ENCODE peak calls at places on chromosomes 2 and 18, in ten cellular contexts. L is HAP-1; P is HepG2; U is activated T-cell treated with anti-CD3 and anti-CD28 coated beads, Interleukin-2, amount 50 U/mL, for 4 hours; Y is NCI-H1105; B is T-helper 17 cell; H is NCI-H2227 treated with DMSO at 0.1 percent for 48 hours; V is hippocampal formation; O is GM03348; F is caudate nucleus. G is an unnamed sample.

GRCh38 chr2:16626497-16626896 is 39.1 kb downstream of the CYRIA start:
- DNase-seq in L (no peak), P (no peak), U (no peak), Y (no peak), B (no peak), H (no peak), V (no peak), O (peak), F (no peak), G (no peak)

GRCh38 chr2:223779877-223780276 is 57.5 kb downstream of the AP1S3 start:
- DNase-seq in L (peak), P (peak), U (peak), Y (no peak), B (no peak), H (no peak), V (no peak), O (peak), F (no peak), G (no peak)

GRCh38 chr2:60525859-60526258 is 27.6 kb downstream of the BCL11A start:
- DNase-seq in L (no peak), P (no peak), U (no peak), Y (no peak), B (no peak), H (no peak), V (no peak), O (no peak), F (no peak), G (no peak)

GRCh38 chr2:172179045-172179742 is 76.5 kb upstream of the DLX2 start:
- DNase-seq in L (no peak), P (no peak), U (no peak), Y (no peak), B (no peak), H (no peak), V (no peak), O (peak), F (no peak), G (no peak)

GRCh38 chr2:191688934-191689695 is 11.2 kb downstream of the NABP1 start:
- DNase-seq in L (peak), P (peak), U (no peak), Y (no peak), B (no peak), H (no peak), V (no peak), O (peak), F (no peak), G (no peak)

GRCh38 chr2:109353806-109354745 is 225.1 kb downstream of the SH3RF3 start:
- DNase-seq in L (no peak), P (no peak), U (no peak), Y (no peak), B (no peak), H (no peak), V (no peak), O (no peak), F (no peak), G (no peak)

GRCh38 chr18:26639149-26639548 is 90.8 kb upstream of the KCTD1 start:
- DNase-seq in L (no peak), P (no peak), U (no peak), Y (no peak), B (no peak), H (no peak), V (no peak), O (no peak), F (no peak), G (no peak)

GRCh38 chr18:9362869-9363268 is 28.3 kb downstream of the TWSG1 start:
- DNase-seq in L (no peak), P (no peak), U (no peak), Y (no peak), B (no peak), H (no peak), V (no peak), O (peak), F (no peak), G (no peak)

GRCh38 chr18:46725310-46725709 is 31.5 kb downstream of the ST8SIA5 start:
- DNase-seq in L (no peak), P (no peak), U (no peak), Y (no peak), B (no peak), H (no peak), V (no peak), O (no peak), F (no peak), G (no peak)

GRCh38 chr2:222671259-222672067 is at the start of gene MOGAT1:
- DNase-seq in L (no peak), P (peak), U (no peak), Y (peak), B (no peak), H (peak), V (peak), O (peak), F (peak), G (peak)

GRCh38 chr2:177984739-177985138 is 87.8 kb downstream of the PDE11A start:
- DNase-seq in L (no peak), P (no peak), U (no peak), Y (peak), B (no peak), H (peak), V (no peak), O (no peak), F (no peak), G (no peak)

GRCh38 chr2:84393829-84394228 is 65.3 kb downstream of the SUCLG1 start:
- DNase-seq in L (no peak), P (no peak), U (no peak), Y (no peak), B (no peak), H (no peak), V (no peak), O (peak), F (no peak), G (no peak)

GRCh38 chr18:62152844-62153243 is 34.0 kb downstream of the PIGN start:
- DNase-seq in L (no peak), P (no peak), U (no peak), Y (no peak), B (no peak), H (no peak), V (no peak), O (no peak), F (no peak), G (no peak)

GRCh38 chr18:45569566-45569965 is 45.7 kb upstream of the SLC14A2 start:
- DNase-seq in L (no peak), P (no peak), U (no peak), Y (no peak), B (no peak), H (no peak), V (no peak), O (peak), F (no peak), G (no peak)

GRCh38 chr18:50697509-50697908 is 122.3 kb downstream of the MRO start:
- DNase-seq in L (no peak), P (no peak), U (no peak), Y (no peak), B (no peak), H (no peak), V (no peak), O (no peak), F (no peak), G (no peak)

GRCh38 chr18:74514860-74515495 is 18.8 kb downstream of the CNDP2 start:
- DNase-seq in L (no peak), P (no peak), U (no peak), Y (no peak), B (no peak), H (no peak), V (no peak), O (no peak), F (no peak), G (no peak)

GRCh38 chr2:48092846-48093498 is 186.7 kb upstream of the FBXO11 start:
- DNase-seq in L (no peak), P (no peak), U (no peak), Y (no peak), B (no peak), H (no peak), V (no peak), O (peak), F (no peak), G (no peak)

GRCh38 chr2:6370753-6371152 is 495.0 kb downstream of the CMPK2 start:
- DNase-seq in L (no peak), P (no peak), U (no peak), Y (no peak), B (no peak), H (no peak), V (no peak), O (no peak), F (no peak), G (no peak)

GRCh38 chr18:55124078-55124477 is 164.8 kb upstream of the CCDC68 start:
- DNase-seq in L (no peak), P (no peak), U (no peak), Y (no peak), B (no peak), H (peak), V (no peak), O (peak), F (no peak), G (no peak)

GRCh38 chr2:215207791-215208367 is 69.5 kb upstream of the ABCA12 start:
- DNase-seq in L (no peak), P (no peak), U (no peak), Y (no peak), B (no peak), H (no peak), V (no peak), O (no peak), F (no peak), G (no peak)

GRCh38 chr2:20094142-20094792 is 42.8 kb upstream of the LAPTM4A start:
- DNase-seq in L (no peak), P (no peak), U (no peak), Y (no peak), B (no peak), H (no peak), V (no peak), O (no peak), F (no peak), G (no peak)

GRCh38 chr2:169049142-169049541 is 18.0 kb upstream of the ABCB11 start:
- DNase-seq in L (no peak), P (no peak), U (no peak), Y (no peak), B (no peak), H (no peak), V (no peak), O (no peak), F (no peak), G (no peak)

GRCh38 chr2:100242416-100242815 is 79.9 kb downstream of the LONRF2 start:
- DNase-seq in L (no peak), P (no peak), U (no peak), Y (no peak), B (no peak), H (no peak), V (no peak), O (no peak), F (no peak), G (no peak)

GRCh38 chr18:54956506-54956905 is 2.8 kb downstream of the CCDC68 start:
- DNase-seq in L (no peak), P (no peak), U (no peak), Y (no peak), B (no peak), H (no peak), V (no peak), O (no peak), F (no peak), G (no peak)

GRCh38 chr2:121856358-121856757 is 100.9 kb downstream of the TSN start:
- DNase-seq in L (no peak), P (no peak), U (no peak), Y (no peak), B (no peak), H (no peak), V (no peak), O (no peak), F (no peak), G (no peak)

GRCh38 chr18:12276736-12277554 is 22.8 kb downstream of the CIDEA start:
- DNase-seq in L (no peak), P (no peak), U (no peak), Y (no peak), B (no peak), H (no peak), V (no peak), O (no peak), F (no peak), G (no peak)